ENCODE peak calls at places on chromosomes 2 and 18, in five cellular contexts. Y, R, A, P and H are unnamed samples.
A peak's percentile ranks its signal among the peaks of the same experiment; 100 is the strongest.

GRCh38 chr2:235358981-235359471 is 134.8 kb upstream of the AGAP1 start:
- DNase-seq in R (no peak), Y (no peak), A (peak; percentile 60), P (peak; percentile 53), H (no peak)

GRCh38 chr2:152542995-152543481 is 174.2 kb downstream of the PRPF40A start:
- DNase-seq in A (peak; percentile 96), R (peak; percentile 5), P (peak; percentile 97), Y (no peak), H (peak; percentile 91)

GRCh38 chr2:48531141-48531648 is 1.2 kb downstream of the STON1 start:
- DNase-seq in A (peak; percentile 91), P (peak; percentile 71), Y (no peak), R (no peak), H (peak; percentile 81)

GRCh38 chr2:39772086-39772811 is 6.8 kb downstream of the THUMPD2 start:
- DNase-seq in Y (no peak), P (peak; percentile 62), R (no peak), A (peak; percentile 73), H (no peak)

GRCh38 chr2:102768253-102768652 is 6.4 kb downstream of the TMEM182 start:
- DNase-seq in R (no peak), A (no peak), P (no peak), Y (no peak), H (no peak)

GRCh38 chr18:24731158-24731557 is 270.7 kb downstream of the HRH4 start:
- DNase-seq in A (no peak), R (no peak), P (no peak), Y (no peak), H (no peak)

GRCh38 chr2:28492276-28492675 is 3.6 kb upstream of the PLB1 start:
- DNase-seq in A (no peak), Y (no peak), R (no peak), P (no peak), H (no peak)

GRCh38 chr2:74462786-74463105 is 2.4 kb downstream of the MOGS start:
- DNase-seq in R (no peak), Y (no peak), A (no peak), P (no peak), H (no peak)

GRCh38 chr2:86414996-86415395 is 26.2 kb upstream of the KDM3A start:
- DNase-seq in A (no peak), Y (no peak), R (no peak), P (no peak), H (no peak)

GRCh38 chr2:83837823-83838222 is 621.3 kb downstream of the SUCLG1 start:
- DNase-seq in P (no peak), Y (no peak), A (no peak), R (no peak), H (no peak)

GRCh38 chr2:9914384-9915065 is 37.0 kb upstream of the GRHL1 start:
- DNase-seq in Y (no peak), R (no peak), A (peak; percentile 81), P (peak; percentile 90), H (peak; percentile 45)

GRCh38 chr2:20212459-20212870 is 12.5 kb downstream of the SDC1 start:
- DNase-seq in A (peak; percentile 12), R (no peak), P (no peak), Y (no peak), H (no peak)

GRCh38 chr2:50385361-50385760 is 646.6 kb downstream of the NRXN1 start:
- DNase-seq in Y (no peak), A (no peak), R (no peak), P (no peak), H (no peak)

GRCh38 chr2:197079832-197080555 is 153.5 kb upstream of the PGAP1 start:
- DNase-seq in P (peak; percentile 44), A (peak; percentile 79), R (no peak), Y (no peak), H (peak; percentile 59)

GRCh38 chr2:240820014-240820606 is at the start of gene KIF1A:
- DNase-seq in Y (no peak), A (no peak), R (peak; percentile 77), P (no peak), H (no peak)

GRCh38 chr2:26692814-26693286 is 328 bp downstream of the KCNK3 start:
- DNase-seq in R (no peak), Y (no peak), A (peak; percentile 15), P (peak; percentile 3), H (peak; percentile 11)

GRCh38 chr2:70994445-70995226 is at the start of gene TEX261:
- DNase-seq in A (peak; percentile 87), R (peak; percentile 89), Y (peak; percentile 93), P (peak; percentile 74), H (peak; percentile 39)

GRCh38 chr2:70993689-70993986 is 1.0 kb downstream of the TEX261 start:
- DNase-seq in P (no peak), R (no peak), Y (no peak), A (no peak), H (no peak)

GRCh38 chr2:70994055-70994444 is 623 bp downstream of the TEX261 start:
- DNase-seq in P (no peak), A (peak; percentile 6), R (no peak), Y (no peak), H (no peak)

GRCh38 chr2:70992945-70993688 is 1.6 kb downstream of the TEX261 start:
- DNase-seq in P (no peak), A (no peak), Y (no peak), R (no peak), H (no peak)

DNA sequence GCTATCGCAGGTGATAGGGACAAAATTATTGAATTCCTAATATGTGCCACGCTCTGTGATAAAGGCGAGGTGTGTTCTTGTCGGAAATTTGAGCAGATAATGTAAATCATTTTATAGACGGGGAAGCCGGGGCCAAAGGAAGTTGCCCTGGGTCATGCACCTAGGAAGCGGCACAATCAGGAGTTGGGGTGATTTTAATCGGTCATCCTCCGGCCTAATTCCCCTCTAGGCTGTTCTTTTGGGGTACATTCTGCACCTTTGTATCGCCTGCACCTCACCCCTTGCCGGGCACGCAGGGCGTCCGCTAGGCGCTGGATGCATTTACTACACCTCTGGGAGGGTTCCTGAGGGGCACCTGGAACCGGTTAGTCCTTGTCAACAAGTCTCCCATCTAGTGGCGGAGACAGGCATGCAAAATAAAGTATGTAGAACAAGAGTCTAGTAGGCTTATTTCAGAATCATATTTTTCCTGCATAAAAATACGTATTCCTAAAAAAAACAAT is 605 bp upstream of the TEX261 start:
- DNase-seq in R (peak; percentile 27), P (peak; percentile 48), A (peak; percentile 23), Y (peak; percentile 69), H (peak; percentile 19)
- TF ChIP-seq CTCF in R (peak; percentile 10), P (peak; percentile 36), A (peak; percentile 39), Y (no peak), H (peak; percentile 54)

DNA sequence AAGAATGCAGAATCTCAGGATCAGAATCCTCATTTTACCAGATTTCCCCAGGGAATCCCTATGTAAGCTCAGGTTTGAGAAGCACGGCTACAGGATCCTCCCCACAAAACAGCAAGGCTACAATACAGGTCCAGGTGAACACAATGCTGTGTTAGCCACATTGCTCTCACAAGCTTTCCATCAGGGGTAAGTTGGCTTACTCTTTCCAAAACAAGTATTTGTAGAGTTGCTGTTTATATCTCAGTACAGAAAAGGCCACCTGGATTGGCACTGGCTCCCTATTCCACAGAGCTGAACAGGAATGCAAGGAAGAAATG is 11.0 kb downstream of the SPRED2 start:
- DNase-seq in P (no peak), A (no peak), R (no peak), Y (no peak), H (no peak)
- H3K4me3 ChIP-seq in P (no peak overlapping the region), A (no peak overlapping the region), R (no peak overlapping the region), Y (no peak overlapping the region), H (no peak overlapping the region)

GRCh38 chr18:74522635-74523548 is 11.4 kb upstream of the CNDP1 start:
- DNase-seq in P (no peak), R (peak; percentile 3), A (no peak), Y (no peak), H (no peak)
- TF ChIP-seq CTCF in P (no peak), R (no peak), A (no peak), Y (no peak), H (no peak)

DNA sequence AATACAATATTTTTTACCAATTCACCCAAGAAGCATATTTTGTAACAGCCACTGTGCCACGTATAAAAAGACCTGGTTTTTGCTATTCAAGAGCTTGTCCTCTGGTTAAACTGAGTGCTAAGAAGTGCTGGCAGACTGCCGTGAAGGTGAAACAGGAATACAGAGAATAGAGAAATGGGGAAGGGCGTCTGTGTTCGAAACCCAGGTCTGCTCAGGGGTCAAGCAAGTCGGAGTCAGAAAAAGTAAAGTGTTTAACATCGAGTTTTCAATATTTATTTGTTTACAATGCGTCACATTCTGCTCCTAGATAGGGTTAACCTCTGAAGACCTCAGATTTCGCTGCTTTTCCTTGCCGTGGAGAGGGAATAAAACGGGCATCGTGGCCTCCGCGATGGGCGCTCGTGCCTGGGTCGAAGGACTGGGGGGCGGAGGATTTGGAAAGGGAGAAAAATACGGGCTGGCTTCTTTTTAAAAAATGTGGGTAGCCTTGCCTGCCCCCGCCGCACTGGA is 1.2 kb upstream of the SNTG2 start:
- DNase-seq in A (no peak), P (no peak), Y (no peak), R (no peak), H (no peak)
- H3K4me3 ChIP-seq in A (peak overlapping the region; percentile 44), P (no peak overlapping the region), Y (peak overlapping the region; percentile 72), R (peak overlapping the region; percentile 60), H (peak overlapping the region; percentile 34)

GRCh38 chr2:238277695-238278094 is 10.7 kb downstream of the PER2 start:
- DNase-seq in A (no peak), R (no peak), P (no peak), Y (no peak), H (no peak)
- TF ChIP-seq CTCF in A (peak; percentile 24), R (no peak), P (no peak), Y (no peak), H (peak; percentile 21)